ENCODE peak calls at places on chromosome 15, in seven cellular contexts. D is substantia nigra; Z is HepG2; Q is hepatic stellate cell; E is cardiac fibroblast; V is SK-N-DZ; H is CD8-positive, alpha-beta memory T cell. G is an unnamed sample.

GRCh38 chr15:59388670-59389069 is 16.0 kb upstream of the MYO1E start:
- DNase-seq in D (no peak), Z (no peak), Q (peak), E (peak), V (no peak), H (no peak), G (no peak)

GRCh38 chr15:41394924-41395323 is 7.4 kb downstream of the NDUFAF1 start:
- DNase-seq in D (no peak), Z (no peak), Q (no peak), E (no peak), V (no peak), H (no peak), G (no peak)

GRCh38 chr15:47037003-47037402 is 680.3 kb upstream of the SEMA6D start:
- DNase-seq in D (no peak), Z (no peak), Q (no peak), E (no peak), V (no peak), H (no peak), G (no peak)

GRCh38 chr15:37007301-37007700 is 93.0 kb downstream of the MEIS2 start:
- DNase-seq in D (no peak), Z (no peak), Q (no peak), E (peak), V (no peak), H (no peak), G (no peak)

GRCh38 chr15:61681676-61682075 is 378.6 kb downstream of the VPS13C start:
- DNase-seq in D (no peak), Z (no peak), Q (no peak), E (no peak), V (no peak), H (no peak), G (no peak)

GRCh38 chr15:56320861-56321260 is 44.4 kb upstream of the TEX9 start:
- DNase-seq in D (no peak), Z (no peak), Q (no peak), E (peak), V (no peak), H (no peak), G (no peak)

GRCh38 chr15:71148048-71148447 is 32.8 kb downstream of the THSD4 start:
- DNase-seq in D (no peak), Z (no peak), Q (no peak), E (no peak), V (no peak), H (no peak), G (no peak)

GRCh38 chr15:99303881-99304280 is 52.6 kb downstream of the LRRC28 start:
- DNase-seq in D (no peak), Z (peak), Q (no peak), E (no peak), V (no peak), H (no peak), G (no peak)

GRCh38 chr15:57708047-57708446 is 1.5 kb downstream of the POLR2M start:
- DNase-seq in D (no peak), Z (no peak), Q (no peak), E (peak), V (no peak), H (no peak), G (no peak)

GRCh38 chr15:81284256-81285031 is 39.5 kb downstream of the STARD5 start:
- DNase-seq in D (no peak), Z (no peak), Q (no peak), E (no peak), V (no peak), H (no peak), G (no peak)

GRCh38 chr15:63861946-63862517 is 28.3 kb upstream of the HERC1 start:
- DNase-seq in D (no peak), Z (no peak), Q (no peak), E (no peak), V (no peak), H (no peak), G (no peak)

GRCh38 chr15:43534897-43535296 is 17.5 kb downstream of the MAP1A start:
- DNase-seq in D (no peak), Z (no peak), Q (no peak), E (no peak), V (no peak), H (no peak), G (no peak)

GRCh38 chr15:101233651-101234281 is 18.1 kb downstream of the CHSY1 start:
- DNase-seq in D (no peak), Z (no peak), Q (no peak), E (no peak), V (no peak), H (no peak), G (no peak)

GRCh38 chr15:89783861-89784685 is 7.9 kb downstream of the MESP2 start:
- DNase-seq in D (no peak), Z (no peak), Q (no peak), E (peak), V (no peak), H (no peak), G (no peak)

GRCh38 chr15:58462547-58462946 is 30.8 kb downstream of the LIPC start:
- DNase-seq in D (no peak), Z (no peak), Q (no peak), E (no peak), V (no peak), H (no peak), G (no peak)

GRCh38 chr15:100201376-100202280 is 140.1 kb downstream of the ADAMTS17 start:
- DNase-seq in D (no peak), Z (no peak), Q (no peak), E (no peak), V (peak), H (peak), G (no peak)

GRCh38 chr15:44545934-44546802 is 9.2 kb downstream of the EIF3J start:
- DNase-seq in D (no peak), Z (no peak), Q (peak), E (peak), V (peak), H (no peak), G (peak)

GRCh38 chr15:91953432-91953831 is 99.9 kb downstream of the SLCO3A1 start:
- DNase-seq in D (no peak), Z (no peak), Q (no peak), E (no peak), V (no peak), H (no peak), G (no peak)

GRCh38 chr15:76533060-76533955 is 196.7 kb downstream of the ISL2 start:
- DNase-seq in D (no peak), Z (peak), Q (no peak), E (peak), V (no peak), H (no peak), G (no peak)

GRCh38 chr15:39171944-39172368 is 408.9 kb upstream of the THBS1 start:
- DNase-seq in D (peak), Z (peak), Q (peak), E (peak), V (peak), H (no peak), G (peak)

GRCh38 chr15:59828871-59829270 is 139.8 kb upstream of the BNIP2 start:
- DNase-seq in D (no peak), Z (no peak), Q (no peak), E (no peak), V (no peak), H (no peak), G (peak)

GRCh38 chr15:78329625-78330024 is 10.5 kb upstream of the CRABP1 start:
- DNase-seq in D (no peak), Z (no peak), Q (no peak), E (no peak), V (no peak), H (no peak), G (no peak)

GRCh38 chr15:35465763-35466162 is 80.2 kb downstream of the DPH6 start:
- DNase-seq in D (no peak), Z (no peak), Q (no peak), E (no peak), V (no peak), H (no peak), G (no peak)

GRCh38 chr15:66613743-66614142 is 47.9 kb upstream of the LCTL start:
- DNase-seq in D (no peak), Z (no peak), Q (no peak), E (no peak), V (no peak), H (no peak), G (no peak)

GRCh38 chr15:77421370-77421700 is 647 bp downstream of the HMG20A start:
- DNase-seq in D (no peak), Z (peak), Q (no peak), E (peak), V (no peak), H (no peak), G (peak)

GRCh38 chr15:51801391-51801835 is 28.0 kb upstream of the TMOD3 start:
- DNase-seq in D (peak), Z (peak), Q (no peak), E (peak), V (peak), H (no peak), G (no peak)

GRCh38 chr15:50484781-50485180 is 60.6 kb downstream of the USP8 start:
- DNase-seq in D (no peak), Z (no peak), Q (no peak), E (no peak), V (no peak), H (no peak), G (no peak)

GRCh38 chr15:60790641-60791040 is 311.7 kb upstream of the ICE2 start:
- DNase-seq in D (no peak), Z (no peak), Q (no peak), E (no peak), V (no peak), H (no peak), G (no peak)

GRCh38 chr15:88635343-88635742 is 3.5 kb upstream of the ISG20 start:
- DNase-seq in D (no peak), Z (no peak), Q (no peak), E (no peak), V (no peak), H (peak), G (no peak)

GRCh38 chr15:62301993-62302665 is 137.0 kb upstream of the C2CD4B start:
- DNase-seq in D (no peak), Z (no peak), Q (no peak), E (no peak), V (peak), H (no peak), G (no peak)